ENCODE peak calls at places on chromosome 6, in seven cellular contexts. I is HCT116; A is IMR-90; N is CD8-positive, alpha-beta T cell; J is fibroblast of lung; O is PC-3; Q is lung. Z is an unnamed sample. For H3K27me3 and H3K36me3, the result is how much of the 10 kb centered on the place peaks cover.

GRCh38 chr6:144094731-144095133 is 641 bp downstream of the SF3B5 start:
- DNase-seq in J (no peak), N (no peak), I (no peak), A (no peak), Q (no peak), O (no peak), Z (no peak)

GRCh38 chr6:168208854-168209253 is 110.7 kb downstream of the DACT2 start:
- DNase-seq in O (no peak), J (no peak), N (no peak), A (no peak), I (no peak), Q (no peak), Z (no peak)

GRCh38 chr6:27426045-27426620 is 37.6 kb downstream of the ZNF391 start:
- DNase-seq in Q (no peak), O (peak), I (no peak), J (no peak), A (no peak), N (no peak), Z (peak)

GRCh38 chr6:87848616-87849015 is 146.6 kb upstream of the AKIRIN2 start:
- DNase-seq in J (no peak), O (peak), I (no peak), A (no peak), Q (no peak), N (no peak), Z (peak)

GRCh38 chr6:21885101-21885500 is 291.6 kb downstream of the SOX4 start:
- DNase-seq in Q (no peak), O (no peak), J (no peak), N (no peak), A (no peak), I (no peak), Z (peak)

GRCh38 chr6:131914967-131915751 is 36.0 kb downstream of the CCN2 start:
- DNase-seq in A (peak), O (peak), J (peak), I (peak), N (no peak), Q (peak), Z (peak)

GRCh38 chr6:70375166-70375565 is 38.1 kb upstream of the FAM135A start:
- DNase-seq in N (no peak), O (peak), I (no peak), A (peak), J (peak), Q (no peak), Z (peak)

GRCh38 chr6:133046576-133046975 is 194.6 kb upstream of the EYA4 start:
- DNase-seq in A (no peak), Q (no peak), N (no peak), J (no peak), O (no peak), I (no peak), Z (no peak)

GRCh38 chr6:150857062-150857905 is 8.2 kb upstream of the MTHFD1L start:
- DNase-seq in I (peak), O (peak), A (peak), Q (peak), N (no peak), J (peak), Z (peak)

GRCh38 chr6:151142676-151143075 is 97.1 kb upstream of the AKAP12 start:
- DNase-seq in N (no peak), O (no peak), Q (no peak), I (no peak), A (no peak), J (no peak), Z (no peak)

GRCh38 chr6:169454204-169454871 is 200.7 kb upstream of the THBS2 start:
- DNase-seq in N (no peak), Q (no peak), A (peak), I (no peak), O (no peak), J (peak), Z (peak)

GRCh38 chr6:154295733-154296132 is 60.9 kb downstream of the IPCEF1 start:
- DNase-seq in I (no peak), A (no peak), O (no peak), J (no peak), N (no peak), Q (no peak), Z (no peak)

GRCh38 chr6:110037726-110038295 is 59.7 kb downstream of the GPR6 start:
- DNase-seq in J (no peak), O (no peak), N (no peak), Q (peak), I (no peak), A (no peak), Z (no peak)

GRCh38 chr6:90911600-90911999 is 324.7 kb upstream of the MAP3K7 start:
- DNase-seq in Q (no peak), A (no peak), N (no peak), J (no peak), O (no peak), I (no peak), Z (no peak)

GRCh38 chr6:138972226-138972665 is 15.8 kb downstream of the REPS1 start:
- DNase-seq in J (peak), N (no peak), A (peak), O (peak), Q (no peak), I (no peak), Z (peak)

GRCh38 chr6:318265-318890 is 26.1 kb downstream of the DUSP22 start:
- DNase-seq in N (no peak), J (no peak), Q (no peak), I (no peak), O (no peak), A (no peak), Z (no peak)

GRCh38 chr6:316753-317038 is 24.4 kb downstream of the DUSP22 start:
- DNase-seq in Q (no peak), O (no peak), N (no peak), A (no peak), J (no peak), I (no peak), Z (no peak)

GRCh38 chr6:317068-317451 is 24.8 kb downstream of the DUSP22 start:
- DNase-seq in A (no peak), Q (no peak), I (no peak), N (no peak), O (no peak), J (no peak), Z (no peak)

GRCh38 chr6:315921-316752 is 23.9 kb downstream of the DUSP22 start:
- DNase-seq in J (no peak), I (no peak), N (no peak), A (no peak), O (no peak), Q (no peak), Z (no peak)

DNA sequence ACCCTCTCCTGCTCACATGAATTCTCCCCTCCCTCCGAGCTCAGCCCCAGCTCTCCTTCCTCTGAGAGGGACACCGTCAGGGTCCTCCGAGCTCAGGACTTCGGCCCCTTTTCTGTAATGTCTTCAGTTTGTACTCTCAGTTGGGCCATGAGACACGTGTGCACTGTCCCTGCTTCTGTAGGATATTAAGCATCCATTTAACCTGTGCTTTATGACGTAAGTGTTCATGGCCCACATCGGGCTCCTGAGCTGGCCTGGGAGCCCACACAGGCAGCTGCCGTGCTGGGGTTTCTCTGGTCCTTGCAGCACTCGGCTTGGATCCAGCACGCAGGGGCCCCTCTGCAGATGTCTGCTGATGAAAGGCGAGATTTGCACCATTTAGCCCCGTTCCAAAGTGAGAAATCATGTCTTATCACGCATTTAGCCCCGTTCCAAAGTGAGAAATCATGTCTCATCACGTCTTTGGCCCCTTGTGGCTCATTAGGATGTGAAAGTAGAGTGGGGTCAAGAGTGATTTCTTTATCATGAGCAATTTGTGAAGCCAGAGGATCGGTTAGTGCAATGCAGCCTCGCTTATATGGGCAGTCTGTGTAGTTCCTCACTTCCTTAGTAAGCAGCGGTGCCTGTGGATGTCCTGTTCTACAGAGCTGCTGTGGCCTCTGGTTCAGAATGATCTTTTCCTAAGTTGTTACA is 25.3 kb downstream of the DUSP22 start:
- DNase-seq in A (no peak), N (no peak), Q (no peak), J (no peak), I (no peak), O (no peak), Z (peak)
- H3K27me3 ChIP-seq in A (under half), N (under half), Q (under half), J (under half), I (under half), O (under half), Z (under half)

DNA sequence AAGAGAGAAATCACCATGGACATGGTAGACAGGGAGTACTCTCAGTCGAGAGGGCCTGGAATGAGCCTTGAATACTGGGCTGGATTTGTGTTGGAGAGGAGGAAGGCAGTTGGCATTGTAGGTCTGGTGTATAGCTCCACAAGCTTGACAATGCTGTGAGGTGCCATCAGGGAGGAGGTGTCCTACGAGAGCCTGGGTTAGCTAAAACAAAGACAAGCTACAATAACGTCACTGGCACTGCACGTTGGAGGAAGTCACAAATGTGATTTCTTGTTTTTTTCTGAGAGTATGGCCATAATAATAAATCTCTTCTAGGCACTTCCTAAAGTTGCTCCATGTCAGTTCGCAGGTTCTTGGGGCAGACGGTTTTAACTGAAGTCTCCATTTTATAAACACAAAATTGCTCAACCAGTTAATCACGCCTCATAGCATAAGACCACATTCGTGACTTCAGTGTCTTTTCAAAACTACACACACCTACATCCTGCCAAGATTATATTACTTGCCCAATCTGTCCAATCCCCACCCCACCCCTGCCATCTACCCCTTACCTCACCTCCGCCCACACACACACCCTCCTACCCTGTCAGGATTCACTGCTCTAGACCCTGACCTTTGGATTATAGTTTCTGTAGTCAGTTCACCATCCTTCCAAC is 4.4 kb upstream of the HLA-DMB start:
- DNase-seq in N (no peak), Q (no peak), I (no peak), A (peak), J (peak), O (no peak), Z (no peak)
- H3K4me3 ChIP-seq in N (no peak), Q (no peak), I (no peak), A (no peak), J (no peak), O (no peak), Z (no peak)

GRCh38 chr6:7414811-7415210 is 25.2 kb downstream of the RIOK1 start:
- DNase-seq in I (no peak), O (peak), A (peak), N (no peak), Q (no peak), J (peak), Z (peak)
- H3K36me3 ChIP-seq in I (half or more), O (half or more), A (under half), N (half or more), Q (under half), J (under half), Z (under half)

DNA sequence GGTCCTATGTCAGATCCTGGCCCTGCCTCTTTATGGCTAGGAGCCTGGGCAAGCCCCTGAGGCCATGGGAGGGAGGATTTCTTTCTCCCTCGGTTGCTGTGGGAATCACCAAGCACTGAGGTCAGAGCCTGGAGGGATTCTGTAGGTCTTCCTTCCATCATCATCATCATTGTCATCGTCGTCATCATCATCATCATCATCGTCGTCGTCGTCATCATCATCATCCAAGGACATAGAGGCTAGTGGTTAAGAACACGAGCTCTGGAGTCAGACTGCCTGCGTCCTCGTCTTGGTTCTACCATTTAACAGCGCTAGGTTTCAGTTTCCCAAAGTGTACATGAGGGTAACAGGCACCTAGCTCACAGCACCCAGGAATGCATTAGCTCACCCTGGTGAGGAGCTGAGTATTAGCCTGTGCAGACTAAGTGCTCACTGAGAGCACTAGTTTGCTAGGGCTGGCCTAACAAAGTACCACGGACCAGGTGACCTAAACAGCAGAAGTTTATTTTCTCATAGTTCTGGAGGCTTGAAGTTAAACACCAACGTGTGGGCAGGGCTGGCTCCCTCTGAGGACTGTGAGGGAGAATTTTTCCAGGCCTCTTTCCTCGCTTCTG is 92.5 kb upstream of the CCDC167 start:
- DNase-seq in O (no peak), I (no peak), A (no peak), N (no peak), J (no peak), Q (no peak), Z (no peak)
- H3K27me3 ChIP-seq in O (under half), I (under half), A (half or more), N (under half), J (under half), Q (under half), Z (under half)

DNA sequence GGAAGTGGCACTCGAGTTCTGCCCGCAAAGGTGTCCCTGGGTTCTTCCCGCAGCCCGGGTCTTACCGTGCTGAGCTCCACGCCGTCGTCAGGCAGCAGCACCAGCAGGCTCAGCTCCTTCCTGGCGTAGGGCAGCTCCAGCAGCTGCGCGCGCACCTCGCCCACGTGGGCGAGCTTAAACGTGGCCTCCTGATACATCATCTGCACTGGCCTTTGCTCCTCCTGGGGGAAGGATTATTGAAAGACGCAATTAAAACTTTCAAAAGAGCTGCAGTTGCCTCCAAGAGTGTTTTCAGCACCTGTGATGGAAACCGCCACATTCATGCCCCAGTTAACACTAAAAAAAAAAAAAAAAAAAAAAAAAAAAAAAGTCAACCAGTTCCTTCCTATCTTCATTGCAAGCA is 11.3 kb downstream of the SERPINB9 start:
- DNase-seq in Q (no peak), O (peak), A (no peak), J (no peak), I (no peak), N (peak), Z (no peak)
- H3K4me3 ChIP-seq in Q (no peak), O (peak), A (no peak), J (no peak), I (no peak), N (peak), Z (no peak)

Z was measured in bronchial epithelial cell.